ENCODE peak calls at places on chromosomes 16 and 17, in four cellular contexts. Q, U, N and S are unnamed samples.

GRCh38 chr17:22692066-22692800 is 999.9 kb downstream of the KCNJ18 start:
- DNase-seq in Q (no peak), U (no peak), N (no peak), S (no peak)

GRCh38 chr17:81961087-81961514 is at the start of gene NOTUM:
- DNase-seq in Q (no peak), U (peak; percentile 61), N (no peak), S (no peak)

GRCh38 chr17:60167095-60167741 is 17.4 kb downstream of the CA4 start:
- DNase-seq in Q (no peak), U (no peak), N (no peak), S (peak; percentile 36)

GRCh38 chr17:35183332-35183731 is 10.9 kb downstream of the SLC35G3 start:
- DNase-seq in Q (no peak), U (no peak), N (no peak), S (no peak)

GRCh38 chr16:27145630-27146029 is 57.7 kb upstream of the KDM8 start:
- DNase-seq in Q (no peak), U (no peak), N (no peak), S (no peak)

GRCh38 chr16:49278567-49278827 is 3.1 kb downstream of the CBLN1 start:
- DNase-seq in Q (no peak), U (no peak), N (no peak), S (no peak)

GRCh38 chr17:18226284-18226945 is 980 bp downstream of the LLGL1 start:
- DNase-seq in Q (no peak), U (peak; percentile 36), N (no peak), S (no peak)

GRCh38 chr17:81473019-81473418 is 39.6 kb downstream of the ACTG1 start:
- DNase-seq in Q (no peak), U (no peak), N (no peak), S (no peak)

GRCh38 chr17:82103588-82104451 is 5.8 kb upstream of the FASN start:
- DNase-seq in Q (no peak), U (no peak), N (no peak), S (no peak)

GRCh38 chr17:79484600-79485398 is 126.1 kb downstream of the RBFOX3 start:
- DNase-seq in Q (no peak), U (no peak), N (no peak), S (no peak)

GRCh38 chr17:32016231-32016630 is 9.0 kb downstream of the LRRC37B start:
- DNase-seq in Q (no peak), U (no peak), N (no peak), S (no peak)

GRCh38 chr16:49491736-49492089 is 118.1 kb downstream of the C16orf78 start:
- DNase-seq in Q (no peak), U (no peak), N (peak; percentile 36), S (no peak)

GRCh38 chr16:46695937-46696336 is 6.5 kb downstream of the ORC6 start:
- DNase-seq in Q (no peak), U (no peak), N (no peak), S (no peak)

GRCh38 chr17:18158022-18158600 is 25.5 kb upstream of the ALKBH5 start:
- DNase-seq in Q (peak; percentile 77), U (peak; percentile 87), N (peak; percentile 47), S (no peak)

GRCh38 chr17:31134526-31134925 is 39.7 kb downstream of the NF1 start:
- DNase-seq in Q (no peak), U (no peak), N (no peak), S (no peak)

GRCh38 chr16:3173892-3174617 is 13.9 kb upstream of the OR1F1 start:
- DNase-seq in Q (no peak), U (peak; percentile 41), N (no peak), S (peak; percentile 43)

GRCh38 chr17:75430159-75430748 is 24.8 kb upstream of the GRB2 start:
- DNase-seq in Q (no peak), U (peak; percentile 70), N (no peak), S (peak; percentile 81)

GRCh38 chr17:51015145-51015558 is 105.5 kb downstream of the SPAG9 start:
- DNase-seq in Q (no peak), U (no peak), N (no peak), S (no peak)

GRCh38 chr17:49472527-49472926 is 22.6 kb upstream of the NGFR start:
- DNase-seq in Q (no peak), U (no peak), N (no peak), S (no peak)

GRCh38 chr17:38883592-38884526 is 14.0 kb downstream of the LASP1 start:
- DNase-seq in Q (no peak), U (no peak), N (no peak), S (no peak)